ENCODE peak calls at places on chromosomes 11 and 22, in seven cellular contexts. M, R, W, V, N, F and B are unnamed samples.

GRCh38 chr11:69803022-69803421 is 16.2 kb downstream of the FGF3 start:
- DNase-seq in M (no peak), R (no peak), W (no peak), V (no peak), N (no peak), F (no peak), B (no peak)

GRCh38 chr22:40654522-40655167 is 18.1 kb upstream of the MRTFA start:
- DNase-seq in M (peak; percentile 71), R (peak; percentile 47), W (peak; percentile 74), V (peak; percentile 75), N (peak; percentile 66), F (peak; percentile 85), B (peak; percentile 70)

GRCh38 chr11:117583063-117583801 is 213.8 kb downstream of the DSCAML1 start:
- DNase-seq in M (no peak), R (no peak), W (peak; percentile 68), V (no peak), N (no peak), F (peak; percentile 7), B (no peak)

GRCh38 chr11:74330065-74330858 is 18.8 kb upstream of the P4HA3 start:
- DNase-seq in M (peak; percentile 40), R (no peak), W (no peak), V (no peak), N (no peak), F (peak; percentile 73), B (no peak)

GRCh38 chr22:19447388-19448075 is at the start of gene C22orf39:
- DNase-seq in M (peak; percentile 92), R (peak; percentile 89), W (peak; percentile 90), V (peak; percentile 92), N (peak; percentile 87), F (peak; percentile 95), B (peak; percentile 50)

GRCh38 chr22:42299586-42300285 is 29.3 kb upstream of the TCF20 start:
- DNase-seq in M (no peak), R (no peak), W (no peak), V (peak; percentile 32), N (no peak), F (no peak), B (no peak)

GRCh38 chr11:77019976-77020591 is 14.1 kb upstream of the B3GNT6 start:
- DNase-seq in M (no peak), R (no peak), W (no peak), V (no peak), N (no peak), F (peak; percentile 38), B (no peak)

GRCh38 chr11:79174045-79175008 is 266.5 kb downstream of the TENM4 start:
- DNase-seq in M (peak; percentile 19), R (no peak), W (no peak), V (no peak), N (no peak), F (peak; percentile 43), B (no peak)

GRCh38 chr11:46332093-46332567 is 15.1 kb upstream of the DGKZ start:
- DNase-seq in M (no peak), R (no peak), W (no peak), V (no peak), N (no peak), F (no peak), B (no peak)

GRCh38 chr22:48942698-48943566 is 884.7 kb downstream of the BRD1 start:
- DNase-seq in M (no peak), R (no peak), W (no peak), V (no peak), N (no peak), F (no peak), B (no peak)

GRCh38 chr11:64400096-64400495 is 41.1 kb downstream of the RPS6KA4 start:
- DNase-seq in M (peak; percentile 11), R (no peak), W (no peak), V (no peak), N (peak; percentile 39), F (peak; percentile 34), B (no peak)

GRCh38 chr22:49760630-49761571 is 66.8 kb downstream of the BRD1 start:
- DNase-seq in M (no peak), R (no peak), W (no peak), V (no peak), N (no peak), F (no peak), B (no peak)

GRCh38 chr11:83680351-83680750 is 394.2 kb upstream of the CCDC90B start:
- DNase-seq in M (no peak), R (no peak), W (peak; percentile 9), V (no peak), N (no peak), F (no peak), B (no peak)

GRCh38 chr11:46903846-46904245 is 14.5 kb downstream of the LRP4 start:
- DNase-seq in M (no peak), R (no peak), W (no peak), V (peak; percentile 27), N (no peak), F (no peak), B (no peak)

GRCh38 chr22:23775779-23776375 is 3.2 kb downstream of the MMP11 start:
- DNase-seq in M (no peak), R (no peak), W (no peak), V (no peak), N (no peak), F (peak; percentile 41), B (no peak)

DNA sequence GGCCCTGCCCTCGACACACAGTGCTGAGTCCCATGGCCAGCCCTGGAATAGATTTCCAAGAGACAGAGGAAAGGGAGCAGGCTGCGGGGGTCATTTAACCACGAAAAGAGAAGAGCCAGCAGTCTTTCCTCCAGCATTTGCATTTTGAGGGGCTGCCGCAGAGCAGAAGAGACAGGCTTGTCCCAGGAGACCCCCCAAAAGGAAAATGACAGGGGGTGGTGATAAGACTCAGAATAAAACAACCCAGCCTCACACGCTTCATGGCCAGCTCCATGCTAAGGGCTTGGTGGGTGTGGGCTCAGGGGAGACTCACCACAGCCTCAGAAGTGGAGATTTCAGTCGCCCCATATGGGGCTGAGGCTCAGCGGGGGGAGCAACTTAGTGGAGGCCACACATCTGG is 16.9 kb downstream of the TRIOBP start:
- DNase-seq in M (no peak), R (no peak), W (no peak), V (no peak), N (no peak), F (no peak), B (no peak)
- H3K4me3 ChIP-seq in M (no peak overlapping the region), R (no peak overlapping the region), W (no peak overlapping the region), V (no peak overlapping the region), N (no peak overlapping the region), F (no peak overlapping the region), B (no peak overlapping the region)

GRCh38 chr22:21697866-21698265 is 32.1 kb downstream of the PPIL2 start:
- DNase-seq in M (peak; percentile 47), R (no peak), W (no peak), V (no peak), N (no peak), F (peak; percentile 62), B (peak; percentile 34)
- H3K4me3 ChIP-seq in M (no peak overlapping the region), R (no peak overlapping the region), W (no peak overlapping the region), V (no peak overlapping the region), N (no peak overlapping the region), F (no peak overlapping the region), B (no peak overlapping the region)

GRCh38 chr11:35134403-35135126 is 4.4 kb upstream of the CD44 start:
- DNase-seq in M (peak; percentile 73), R (no peak), W (no peak), V (no peak), N (no peak), F (peak; percentile 78), B (peak; percentile 57)
- H3K4me3 ChIP-seq in M (no peak overlapping the region), R (no peak overlapping the region), W (no peak overlapping the region), V (no peak overlapping the region), N (no peak overlapping the region), F (no peak overlapping the region), B (no peak overlapping the region)

DNA sequence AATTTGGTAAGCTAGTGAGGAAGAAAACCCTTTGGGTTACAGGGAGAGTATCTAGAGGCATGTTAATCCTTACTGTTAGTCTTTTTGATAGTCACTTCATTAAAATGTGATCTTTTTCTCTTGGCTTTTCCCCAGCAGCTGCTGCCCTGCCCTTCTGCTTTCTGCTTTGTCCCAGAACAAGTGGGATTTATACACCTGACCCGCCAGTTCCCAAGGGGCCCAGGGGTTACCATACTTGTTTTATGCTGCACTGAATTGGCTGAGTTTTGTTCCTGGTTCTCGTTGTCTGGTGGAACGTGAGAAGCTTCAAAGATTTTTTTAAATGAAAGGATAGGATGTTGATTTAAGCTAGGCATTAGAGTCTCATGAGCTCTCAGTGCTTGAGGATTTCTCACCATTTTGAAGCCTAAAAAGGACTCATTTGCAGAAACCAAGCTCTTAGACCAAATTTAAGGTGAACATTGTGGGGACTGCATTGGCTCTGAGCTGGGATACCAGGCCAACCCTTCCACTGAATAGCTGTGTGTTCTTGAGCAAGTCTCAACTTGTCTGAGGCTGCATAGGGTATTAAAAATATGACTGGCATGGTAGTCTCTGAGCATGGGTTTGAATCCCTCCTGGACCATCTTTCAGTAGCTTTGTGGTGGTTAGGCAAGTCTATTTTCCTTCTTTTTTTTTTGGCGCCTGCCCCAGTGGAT is 6.6 kb downstream of the LIMK2 start:
- DNase-seq in M (no peak), R (no peak), W (no peak), V (no peak), N (no peak), F (no peak), B (no peak)
- H3K4me3 ChIP-seq in M (no peak overlapping the region), R (no peak overlapping the region), W (no peak overlapping the region), V (no peak overlapping the region), N (no peak overlapping the region), F (no peak overlapping the region), B (no peak overlapping the region)

GRCh38 chr22:46057762-46058420 is 80.9 kb upstream of the WNT7B start:
- DNase-seq in M (peak; percentile 83), R (peak; percentile 64), W (peak; percentile 53), V (peak; percentile 72), N (no peak), F (peak; percentile 76), B (no peak)
- H3K4me3 ChIP-seq in M (peak overlapping the region; percentile 79), R (peak overlapping the region; percentile 24), W (peak overlapping the region; percentile 72), V (peak overlapping the region; percentile 70), N (peak overlapping the region; percentile 86), F (peak overlapping the region; percentile 58), B (peak overlapping the region; percentile 20)

GRCh38 chr11:36376888-36377758 is 81.0 kb downstream of the PRR5L start:
- DNase-seq in M (peak; percentile 45), R (no peak), W (peak; percentile 33), V (peak; percentile 51), N (peak; percentile 65), F (peak; percentile 56), B (no peak)
- H3K4me3 ChIP-seq in M (peak overlapping the region; percentile 91), R (peak overlapping the region; percentile 36), W (peak overlapping the region; percentile 53), V (peak overlapping the region; percentile 74), N (peak overlapping the region; percentile 70), F (peak overlapping the region; percentile 64), B (peak overlapping the region; percentile 73)

DNA sequence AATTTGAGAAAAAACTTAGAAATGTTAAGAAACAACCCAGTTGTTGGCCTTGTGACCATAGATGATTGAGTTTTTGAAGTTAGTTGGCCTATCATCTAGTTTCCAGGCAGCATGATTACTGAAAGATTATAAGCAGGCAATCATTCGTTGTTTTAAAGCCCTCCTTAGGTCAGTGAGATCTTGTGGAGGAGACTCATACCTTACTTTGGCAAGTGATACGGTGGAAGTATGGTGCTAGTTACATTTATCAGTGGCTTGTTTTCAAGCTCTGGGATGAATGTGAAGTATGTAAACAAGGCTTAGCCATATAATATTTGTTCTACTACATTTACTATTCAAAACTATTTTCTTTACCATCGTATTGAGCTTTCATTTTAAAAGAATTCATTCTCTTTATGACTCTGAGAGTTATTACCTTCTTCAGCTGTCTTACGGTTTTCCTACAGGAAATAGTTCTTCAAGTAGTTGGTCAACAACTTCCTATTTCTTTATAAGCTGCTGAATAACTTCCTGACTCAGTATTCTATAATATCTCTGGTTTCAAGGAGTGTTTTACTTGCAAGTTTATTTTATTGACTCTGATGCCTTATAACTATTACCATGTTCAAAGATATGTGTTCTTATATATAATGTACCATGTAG is 7.3 kb downstream of the YAP1 start:
- DNase-seq in M (peak; percentile 48), R (no peak), W (no peak), V (no peak), N (no peak), F (no peak), B (no peak)
- H3K4me3 ChIP-seq in M (no peak overlapping the region), R (no peak overlapping the region), W (no peak overlapping the region), V (no peak overlapping the region), N (peak overlapping the region; percentile 21), F (peak overlapping the region; percentile 0), B (no peak overlapping the region)